ENCODE peak calls at places on chromosomes 4 and X, in four cellular contexts. One of them, this sample, is unnamed. For H3K4me1 and H3K36me3, the result is how much of the 10 kb centered on the place peaks cover.

GRCh38 chr4:184768296-184768695 is 34.4 kb upstream of the CENPU start:
- DNase-seq in K562: no peak
- DNase-seq in cardiac muscle cell: no peak
- DNase-seq in neural progenitor cell: no peak
- DNase-seq in this sample: no peak

GRCh38 chrX:150984164-150984824 is 1.2 kb downstream of the HMGB3 start:
- DNase-seq in K562: peak
- DNase-seq in cardiac muscle cell: peak
- DNase-seq in neural progenitor cell: peak
- DNase-seq in this sample: no peak

GRCh38 chrX:71253253-71254091 is 468 bp downstream of the ZMYM3 start:
- DNase-seq in K562: peak
- DNase-seq in cardiac muscle cell: peak
- DNase-seq in neural progenitor cell: peak
- DNase-seq in this sample: peak

GRCh38 chr4:26839534-26839951 is 21.1 kb upstream of the STIM2 start:
- DNase-seq in K562: no peak
- DNase-seq in cardiac muscle cell: no peak
- DNase-seq in neural progenitor cell: no peak
- DNase-seq in this sample: no peak

GRCh38 chrX:150182176-150182575 is 180.9 kb upstream of the MAMLD1 start:
- DNase-seq in K562: no peak
- DNase-seq in cardiac muscle cell: no peak
- DNase-seq in neural progenitor cell: no peak
- DNase-seq in this sample: no peak

GRCh38 chrX:110003167-110004156 is 548 bp downstream of the TMEM164 start:
- DNase-seq in K562: peak
- DNase-seq in cardiac muscle cell: no peak
- DNase-seq in neural progenitor cell: no peak
- DNase-seq in this sample: peak

GRCh38 chr4:100257567-100257966 is 67.3 kb upstream of the DDIT4L start:
- DNase-seq in K562: no peak
- DNase-seq in cardiac muscle cell: no peak
- DNase-seq in neural progenitor cell: no peak
- DNase-seq in this sample: no peak

GRCh38 chr4:69689530-69690111 is 36.6 kb upstream of the UGT2A1 start:
- DNase-seq in K562: peak
- DNase-seq in cardiac muscle cell: peak
- DNase-seq in neural progenitor cell: peak
- DNase-seq in this sample: no peak

GRCh38 chr4:120672558-120673147 is 249.9 kb downstream of the PRDM5 start:
- DNase-seq in K562: no peak
- DNase-seq in cardiac muscle cell: no peak
- DNase-seq in neural progenitor cell: peak
- DNase-seq in this sample: no peak

GRCh38 chrX:10146350-10146749 is 10.4 kb upstream of the CLCN4 start:
- DNase-seq in K562: no peak
- DNase-seq in cardiac muscle cell: no peak
- DNase-seq in neural progenitor cell: no peak
- DNase-seq in this sample: no peak

GRCh38 chrX:134186362-134187121 is 50.4 kb upstream of the CCDC160 start:
- DNase-seq in K562: no peak
- DNase-seq in cardiac muscle cell: peak
- DNase-seq in neural progenitor cell: peak
- DNase-seq in this sample: no peak

GRCh38 chr4:24583451-24584174 is 741 bp downstream of the DHX15 start:
- DNase-seq in K562: peak
- DNase-seq in cardiac muscle cell: peak
- DNase-seq in neural progenitor cell: peak
- DNase-seq in this sample: peak

GRCh38 chr4:107736924-107737448 is 17.0 kb upstream of the PAPSS1 start:
- DNase-seq in K562: peak
- DNase-seq in cardiac muscle cell: peak
- DNase-seq in neural progenitor cell: peak
- DNase-seq in this sample: no peak

GRCh38 chrX:129529685-129530281 is 6.5 kb upstream of the SMARCA1 start:
- DNase-seq in K562: no peak
- DNase-seq in cardiac muscle cell: no peak
- DNase-seq in neural progenitor cell: no peak
- DNase-seq in this sample: no peak

GRCh38 chr4:40856836-40857362 is 107.1 kb downstream of the NSUN7 start:
- DNase-seq in K562: peak
- DNase-seq in cardiac muscle cell: peak
- DNase-seq in neural progenitor cell: peak
- DNase-seq in this sample: peak

GRCh38 chr4:121252224-121252806 is 88.2 kb upstream of the TNIP3 start:
- DNase-seq in K562: peak
- DNase-seq in cardiac muscle cell: peak
- DNase-seq in neural progenitor cell: peak
- DNase-seq in this sample: peak

GRCh38 chrX:76919761-76920160 is 492.3 kb downstream of the MAGEE1 start:
- DNase-seq in K562: no peak
- DNase-seq in cardiac muscle cell: no peak
- DNase-seq in neural progenitor cell: no peak
- DNase-seq in this sample: no peak

GRCh38 chr4:140633154-140633553 is 64.4 kb upstream of the UCP1 start:
- DNase-seq in K562: no peak
- DNase-seq in cardiac muscle cell: no peak
- DNase-seq in neural progenitor cell: no peak
- DNase-seq in this sample: no peak

GRCh38 chr4:116599859-116600258 is 485.5 kb downstream of the TRAM1L1 start:
- DNase-seq in K562: peak
- DNase-seq in cardiac muscle cell: no peak
- DNase-seq in neural progenitor cell: peak
- DNase-seq in this sample: no peak

GRCh38 chr4:25351777-25352421 is 25.2 kb upstream of the ANAPC4 start:
- DNase-seq in K562: no peak
- DNase-seq in cardiac muscle cell: no peak
- DNase-seq in neural progenitor cell: no peak
- DNase-seq in this sample: no peak

GRCh38 chr4:26000274-26000950 is 86.4 kb downstream of the SMIM20 start:
- DNase-seq in K562: no peak
- DNase-seq in cardiac muscle cell: no peak
- DNase-seq in neural progenitor cell: no peak
- DNase-seq in this sample: no peak

GRCh38 chr4:41611881-41612871 is 74.2 kb downstream of the LIMCH1 start:
- DNase-seq in K562: no peak
- DNase-seq in cardiac muscle cell: peak
- DNase-seq in neural progenitor cell: peak
- DNase-seq in this sample: peak

GRCh38 chrX:154396948-154397887 is 959 bp upstream of the RPL10 start:
- DNase-seq in K562: peak
- DNase-seq in cardiac muscle cell: peak
- DNase-seq in neural progenitor cell: peak
- DNase-seq in this sample: peak

GRCh38 chr4:48653217-48654014 is 126.7 kb downstream of the FRYL start:
- DNase-seq in K562: no peak
- DNase-seq in cardiac muscle cell: peak
- DNase-seq in neural progenitor cell: peak
- DNase-seq in this sample: peak

GRCh38 chr4:121977251-121978168 is 25.6 kb upstream of the TRPC3 start:
- DNase-seq in K562: no peak
- DNase-seq in cardiac muscle cell: peak
- DNase-seq in neural progenitor cell: no peak
- DNase-seq in this sample: no peak

GRCh38 chrX:19616959-19617358 is 101.7 kb upstream of the MAP3K15 start:
- DNase-seq in K562: no peak
- DNase-seq in cardiac muscle cell: no peak
- DNase-seq in neural progenitor cell: no peak
- DNase-seq in this sample: no peak

GRCh38 chr4:123990310-123990709 is 593.7 kb downstream of the SPRY1 start:
- DNase-seq in K562: no peak
- DNase-seq in cardiac muscle cell: no peak
- DNase-seq in neural progenitor cell: no peak
- DNase-seq in this sample: no peak

GRCh38 chrX:79154612-79155358 is 10.3 kb downstream of the GPR174 start:
- DNase-seq in K562: no peak
- DNase-seq in cardiac muscle cell: no peak
- DNase-seq in neural progenitor cell: no peak
- DNase-seq in this sample: no peak
- H3K4me1 ChIP-seq in K562: under half
- H3K4me1 ChIP-seq in cardiac muscle cell: under half
- H3K4me1 ChIP-seq in neural progenitor cell: under half
- H3K4me1 ChIP-seq in this sample: under half

GRCh38 chr4:110354460-110354859 is 121.5 kb upstream of the ENPEP start:
- DNase-seq in K562: no peak
- DNase-seq in cardiac muscle cell: no peak
- DNase-seq in neural progenitor cell: no peak
- DNase-seq in this sample: no peak
- H3K36me3 ChIP-seq in K562: under half
- H3K36me3 ChIP-seq in cardiac muscle cell: under half
- H3K36me3 ChIP-seq in neural progenitor cell: under half
- H3K36me3 ChIP-seq in this sample: under half

GRCh38 chr4:152464030-152464823 is 71.7 kb downstream of the FBXW7 start:
- DNase-seq in K562: no peak
- DNase-seq in cardiac muscle cell: no peak
- DNase-seq in neural progenitor cell: no peak
- DNase-seq in this sample: no peak

GRCh38 chr4:152462715-152463114 is 73.2 kb downstream of the FBXW7 start:
- DNase-seq in K562: no peak
- DNase-seq in cardiac muscle cell: no peak
- DNase-seq in neural progenitor cell: no peak
- DNase-seq in this sample: no peak

GRCh38 chr4:152462047-152462446 is 73.8 kb downstream of the FBXW7 start:
- DNase-seq in K562: no peak
- DNase-seq in cardiac muscle cell: no peak
- DNase-seq in neural progenitor cell: no peak
- DNase-seq in this sample: no peak

GRCh38 chr4:152460488-152460887 is 75.4 kb downstream of the FBXW7 start:
- DNase-seq in K562: no peak
- DNase-seq in cardiac muscle cell: no peak
- DNase-seq in neural progenitor cell: no peak
- DNase-seq in this sample: no peak

GRCh38 chr4:152463562-152463961 is 72.3 kb downstream of the FBXW7 start:
- DNase-seq in K562: no peak
- DNase-seq in cardiac muscle cell: no peak
- DNase-seq in neural progenitor cell: no peak
- DNase-seq in this sample: no peak
- H3K4me1 ChIP-seq in K562: under half
- H3K4me1 ChIP-seq in cardiac muscle cell: under half
- H3K4me1 ChIP-seq in neural progenitor cell: under half
- H3K4me1 ChIP-seq in this sample: under half

DNA sequence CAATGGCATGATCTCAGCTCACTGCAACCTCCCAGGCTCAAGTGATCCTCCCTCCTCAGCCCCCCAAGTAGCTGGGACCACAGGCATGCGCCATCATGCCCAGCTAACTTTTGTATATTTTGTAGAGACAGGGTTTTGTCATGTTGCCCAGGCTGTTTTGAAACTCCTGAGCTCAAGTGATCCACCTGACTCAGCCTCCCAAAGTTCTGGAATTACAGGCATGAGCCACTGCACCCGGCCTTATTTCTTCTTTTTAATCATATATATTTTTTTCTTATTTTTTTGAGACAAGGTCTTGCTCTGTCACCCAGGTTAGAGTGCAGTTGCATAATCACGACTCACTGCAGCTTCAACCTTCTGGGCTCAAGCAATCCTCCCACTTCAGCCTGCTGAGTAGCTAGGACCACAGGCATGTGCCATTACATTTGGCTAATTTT is 184.0 kb downstream of the TSPAN5 start:
- DNase-seq in K562: no peak
- DNase-seq in cardiac muscle cell: no peak
- DNase-seq in neural progenitor cell: no peak
- DNase-seq in this sample: no peak
- H3K36me3 ChIP-seq in K562: under half
- H3K36me3 ChIP-seq in cardiac muscle cell: under half
- H3K36me3 ChIP-seq in neural progenitor cell: under half
- H3K36me3 ChIP-seq in this sample: under half

This sample was measured in left ventricle myocardium inferior.